ENCODE peak calls at places on chromosomes 3 and 15, in five cellular contexts. V, H, E, D and C are unnamed samples.

GRCh38 chr3:79406175-79406574 is 361.6 kb downstream of the ROBO1 start:
- DNase-seq in V (no peak), H (no peak), E (no peak), D (no peak), C (no peak)

GRCh38 chr3:117706731-117707130 is 997.2 kb downstream of the TUSC7 start:
- DNase-seq in H (no peak), V (no peak), D (no peak), E (no peak), C (no peak)

GRCh38 chr15:56215769-56216168 is 27.9 kb downstream of the RFX7 start:
- DNase-seq in E (no peak), V (no peak), D (no peak), H (no peak), C (no peak)

GRCh38 chr3:187737401-187738088 is 7.7 kb downstream of the BCL6 start:
- DNase-seq in D (peak; percentile 65), H (no peak), V (peak; percentile 80), E (peak; percentile 93), C (peak; percentile 28)

GRCh38 chr15:32856753-32857152 is 138.9 kb downstream of the GREM1 start:
- DNase-seq in V (no peak), D (no peak), H (no peak), E (no peak), C (no peak)

GRCh38 chr15:90044916-90045371 is 43.8 kb downstream of the ZNF710 start:
- DNase-seq in E (no peak), V (no peak), H (no peak), D (no peak), C (no peak)

GRCh38 chr3:80097674-80098073 is 329.9 kb upstream of the ROBO1 start:
- DNase-seq in H (no peak), D (peak; percentile 84), E (no peak), V (no peak), C (no peak)

GRCh38 chr3:120730576-120731542 is 11.5 kb downstream of the RABL3 start:
- DNase-seq in H (no peak), E (no peak), D (no peak), V (no peak), C (no peak)

GRCh38 chr15:74967670-74968069 is 11.1 kb upstream of the RPP25 start:
- DNase-seq in V (no peak), E (no peak), D (no peak), H (no peak), C (no peak)

GRCh38 chr3:48656841-48657281 is 5.8 kb downstream of the CELSR3 start:
- DNase-seq in H (no peak), V (no peak), D (no peak), E (no peak), C (peak; percentile 23)

GRCh38 chr3:169138849-169139416 is 524.6 kb downstream of the MECOM start:
- DNase-seq in D (no peak), E (no peak), V (no peak), H (no peak), C (no peak)

GRCh38 chr3:58623478-58623877 is 43.1 kb downstream of the FAM3D start:
- DNase-seq in E (no peak), V (no peak), H (no peak), D (no peak), C (no peak)

DNA sequence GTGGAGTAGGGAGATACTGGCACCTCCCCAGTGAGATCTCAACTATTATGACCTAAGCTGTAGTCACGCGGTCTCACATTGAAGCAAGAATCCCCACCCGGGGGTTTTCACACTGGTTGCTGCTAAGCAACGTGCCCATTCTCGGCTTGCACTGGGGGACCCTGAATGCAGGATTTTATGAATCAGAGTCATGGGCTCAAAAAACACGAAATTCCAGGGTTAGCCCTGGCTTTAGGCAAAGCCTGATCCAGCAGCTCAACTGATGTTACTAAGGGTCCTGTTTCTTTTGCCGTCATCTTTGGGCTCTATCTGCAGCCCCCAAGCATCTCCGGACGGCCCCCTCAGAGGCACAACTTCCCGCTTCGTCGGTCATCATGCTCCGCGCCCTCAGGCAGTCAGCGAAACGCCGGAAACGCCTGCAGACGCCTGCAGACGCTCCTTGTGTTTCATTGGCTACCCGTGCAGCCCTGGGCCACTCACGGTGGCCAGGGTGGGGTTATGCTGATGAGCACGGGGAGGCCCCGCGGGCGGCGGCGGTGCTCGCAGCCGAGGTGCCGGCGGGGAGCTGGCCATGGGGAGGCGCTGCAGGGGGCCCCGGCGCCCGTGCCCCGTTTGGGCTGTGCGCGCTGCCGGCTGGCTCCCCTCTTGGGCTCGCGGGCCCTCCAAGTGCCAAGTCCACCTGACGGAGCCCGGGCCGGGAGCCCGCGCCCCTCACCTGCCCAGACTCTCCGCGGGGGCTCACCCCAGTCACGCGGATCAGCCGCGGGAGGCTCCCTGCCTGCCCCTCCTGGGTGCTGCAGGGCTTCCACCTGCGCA is 25.8 kb downstream of the EFCC1 start:
- DNase-seq in H (peak; percentile 98), E (peak; percentile 93), D (peak; percentile 89), V (peak; percentile 94), C (peak; percentile 95)
- H3K27ac ChIP-seq in H (peak overlapping the region; percentile 44), E (peak overlapping the region; percentile 63), D (no peak overlapping the region), V (peak overlapping the region; percentile 50), C (peak overlapping the region; percentile 55)

DNA sequence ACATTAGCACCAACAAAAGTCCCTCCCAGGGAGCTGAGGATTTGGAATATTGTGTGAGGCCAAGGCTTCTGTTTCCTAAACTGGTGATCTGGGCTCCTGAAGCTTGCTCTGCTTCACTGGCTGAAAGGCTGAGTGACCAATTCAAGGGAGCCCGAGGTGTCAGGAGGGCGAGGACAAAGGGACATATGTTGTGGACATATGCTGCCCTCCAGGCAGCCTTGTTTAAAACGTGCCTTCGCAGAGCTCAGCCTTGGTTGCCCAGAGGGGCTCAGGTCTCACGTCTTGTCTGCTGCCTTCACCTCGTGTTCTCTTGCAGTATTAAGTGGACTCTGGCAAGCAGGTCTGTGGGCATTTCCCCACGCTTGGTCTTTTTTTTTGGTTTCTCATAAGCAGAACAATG is 7.0 kb downstream of the SLCO3A1 start:
- DNase-seq in H (no peak), E (no peak), V (no peak), D (no peak), C (no peak)
- H3K4me1 ChIP-seq in H (peaks cover 99% of the 10 kb centered on the region), E (peaks cover 74% of the 10 kb centered on the region), V (peaks cover 42% of the 10 kb centered on the region), D (peaks cover under 1% of the 10 kb centered on the region), C (peaks cover 99% of the 10 kb centered on the region)

GRCh38 chr3:101992861-101993260 is 143.5 kb downstream of the NFKBIZ start:
- DNase-seq in H (no peak), D (no peak), E (no peak), V (no peak), C (no peak)

GRCh38 chr3:101994386-101994785 is 145.1 kb downstream of the NFKBIZ start:
- DNase-seq in D (peak; percentile 62), E (no peak), H (no peak), V (no peak), C (no peak)

GRCh38 chr3:101998256-101998926 is 149.1 kb downstream of the NFKBIZ start:
- DNase-seq in D (no peak), H (peak; percentile 24), E (no peak), V (no peak), C (no peak)

GRCh38 chr3:101996832-101997231 is 147.5 kb downstream of the NFKBIZ start:
- DNase-seq in E (no peak), H (peak; percentile 53), V (no peak), D (no peak), C (peak; percentile 13)

DNA sequence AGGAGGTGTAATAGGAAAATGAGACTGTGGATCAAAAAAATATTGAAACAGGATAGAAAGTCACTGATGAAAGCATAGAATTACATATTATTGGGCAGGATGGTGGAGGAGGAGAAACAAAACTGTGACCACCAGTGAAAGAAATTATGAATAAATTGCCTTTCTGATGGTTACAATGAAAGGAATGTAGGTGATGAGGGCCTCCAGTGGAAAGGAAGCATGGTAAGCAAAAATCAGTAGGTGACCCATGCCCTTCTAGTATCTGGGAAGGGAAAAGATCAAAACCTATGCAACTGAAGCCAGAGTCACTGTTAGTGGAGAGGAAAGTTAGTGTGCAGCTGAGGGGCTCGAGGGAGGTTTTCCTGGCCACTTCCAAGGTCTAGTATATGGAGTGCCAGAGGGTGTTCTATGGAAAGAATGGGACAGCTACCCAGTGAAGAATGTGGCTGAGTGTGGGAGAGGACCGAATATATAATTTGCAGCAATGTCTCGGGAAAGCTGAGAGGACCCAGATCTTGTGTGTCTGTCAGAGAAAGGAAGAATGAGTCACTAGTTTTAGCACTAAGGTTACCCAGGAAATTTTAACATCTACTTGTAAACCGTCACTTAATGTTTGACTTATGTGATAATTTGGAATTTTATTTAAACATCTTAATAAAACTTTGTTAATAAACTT is 146.2 kb downstream of the NFKBIZ start:
- DNase-seq in E (no peak), D (peak; percentile 63), V (no peak), H (no peak), C (no peak)
- H3K27ac ChIP-seq in E (no peak overlapping the region), D (peak overlapping the region; percentile 61), V (no peak overlapping the region), H (no peak overlapping the region), C (no peak overlapping the region)

GRCh38 chr15:67157779-67158366 is 92.5 kb downstream of the SMAD3 start:
- DNase-seq in D (no peak), E (no peak), H (no peak), V (no peak), C (no peak)
- H3K4me1 ChIP-seq in D (no peaks in the 10 kb centered on the region), E (peaks cover 21% of the 10 kb centered on the region), H (peaks cover 13% of the 10 kb centered on the region), V (peaks cover 39% of the 10 kb centered on the region), C (peaks cover 31% of the 10 kb centered on the region)